ENCODE peak calls at places on chromosomes 13 and 19, in ten cellular contexts. One of them, this sample, is unnamed.

GRCh38 chr13:28716511-28716910 is 2.3 kb downstream of the SLC46A3 start:
- DNase-seq in AG04449: no peak
- DNase-seq in kidney epithelial cell: peak; percentile 23
- DNase-seq in anterior cingulate cortex: no peak
- DNase-seq in effector memory CD4-positive, alpha-beta T cell: no peak
- DNase-seq in WTC11: no peak
- DNase-seq in foreskin melanocyte: no peak
- DNase-seq in DMS153: no peak
- DNase-seq in A172: peak; percentile 97
- DNase-seq in progenitor cell of endocrine pancreas: no peak
- DNase-seq in this sample: peak; percentile 79

GRCh38 chr13:61095885-61096284 is 319.8 kb downstream of the PCDH20 start:
- DNase-seq in kidney epithelial cell: no peak
- DNase-seq in foreskin melanocyte: no peak
- DNase-seq in A172: no peak
- DNase-seq in progenitor cell of endocrine pancreas: no peak
- DNase-seq in AG04449: no peak
- DNase-seq in DMS153: no peak
- DNase-seq in anterior cingulate cortex: no peak
- DNase-seq in effector memory CD4-positive, alpha-beta T cell: no peak
- DNase-seq in WTC11: no peak
- DNase-seq in this sample: no peak

GRCh38 chr13:51768378-51768921 is 35.5 kb downstream of the DHRS12 start:
- DNase-seq in anterior cingulate cortex: no peak
- DNase-seq in WTC11: peak; percentile 58
- DNase-seq in effector memory CD4-positive, alpha-beta T cell: no peak
- DNase-seq in DMS153: no peak
- DNase-seq in A172: no peak
- DNase-seq in foreskin melanocyte: no peak
- DNase-seq in progenitor cell of endocrine pancreas: no peak
- DNase-seq in AG04449: no peak
- DNase-seq in kidney epithelial cell: no peak
- DNase-seq in this sample: no peak

GRCh38 chr13:109131698-109132257 is 502.4 kb downstream of the MYO16 start:
- DNase-seq in WTC11: no peak
- DNase-seq in progenitor cell of endocrine pancreas: no peak
- DNase-seq in DMS153: no peak
- DNase-seq in A172: no peak
- DNase-seq in AG04449: no peak
- DNase-seq in foreskin melanocyte: no peak
- DNase-seq in effector memory CD4-positive, alpha-beta T cell: no peak
- DNase-seq in anterior cingulate cortex: no peak
- DNase-seq in kidney epithelial cell: no peak
- DNase-seq in this sample: no peak

GRCh38 chr13:22837980-22838615 is 342.7 kb upstream of the SGCG start:
- DNase-seq in DMS153: no peak
- DNase-seq in progenitor cell of endocrine pancreas: no peak
- DNase-seq in WTC11: no peak
- DNase-seq in anterior cingulate cortex: no peak
- DNase-seq in A172: no peak
- DNase-seq in effector memory CD4-positive, alpha-beta T cell: no peak
- DNase-seq in kidney epithelial cell: no peak
- DNase-seq in foreskin melanocyte: no peak
- DNase-seq in AG04449: no peak
- DNase-seq in this sample: no peak

GRCh38 chr19:9883231-9883758 is 48.2 kb downstream of the PIN1 start:
- DNase-seq in anterior cingulate cortex: no peak
- DNase-seq in effector memory CD4-positive, alpha-beta T cell: no peak
- DNase-seq in kidney epithelial cell: no peak
- DNase-seq in WTC11: peak; percentile 27
- DNase-seq in DMS153: no peak
- DNase-seq in AG04449: no peak
- DNase-seq in A172: no peak
- DNase-seq in foreskin melanocyte: no peak
- DNase-seq in progenitor cell of endocrine pancreas: peak; percentile 17
- DNase-seq in this sample: no peak

GRCh38 chr13:110343241-110343865 is 36.3 kb downstream of the COL4A2 start:
- DNase-seq in progenitor cell of endocrine pancreas: no peak
- DNase-seq in foreskin melanocyte: no peak
- DNase-seq in A172: peak; percentile 70
- DNase-seq in kidney epithelial cell: no peak
- DNase-seq in effector memory CD4-positive, alpha-beta T cell: no peak
- DNase-seq in WTC11: no peak
- DNase-seq in AG04449: no peak
- DNase-seq in anterior cingulate cortex: no peak
- DNase-seq in DMS153: no peak
- DNase-seq in this sample: no peak

GRCh38 chr13:46404732-46405097 is 17.7 kb upstream of the RUBCNL start:
- DNase-seq in progenitor cell of endocrine pancreas: no peak
- DNase-seq in anterior cingulate cortex: no peak
- DNase-seq in WTC11: no peak
- DNase-seq in effector memory CD4-positive, alpha-beta T cell: no peak
- DNase-seq in AG04449: no peak
- DNase-seq in A172: no peak
- DNase-seq in DMS153: no peak
- DNase-seq in foreskin melanocyte: no peak
- DNase-seq in kidney epithelial cell: no peak
- DNase-seq in this sample: no peak

GRCh38 chr19:12628040-12629022 is 17.6 kb downstream of the ZNF791 start:
- DNase-seq in A172: no peak
- DNase-seq in effector memory CD4-positive, alpha-beta T cell: no peak
- DNase-seq in foreskin melanocyte: no peak
- DNase-seq in WTC11: no peak
- DNase-seq in anterior cingulate cortex: no peak
- DNase-seq in kidney epithelial cell: no peak
- DNase-seq in progenitor cell of endocrine pancreas: no peak
- DNase-seq in DMS153: peak; percentile 3
- DNase-seq in AG04449: no peak
- DNase-seq in this sample: no peak

This sample was measured in BJ.